ENCODE peak calls at places on chromosomes 16 and 17, in four cellular contexts. One of them, this sample, is unnamed.

GRCh38 chr17:6578491-6578890 is 22.1 kb upstream of the PITPNM3 start:
- DNase-seq in adipocyte: no peak
- DNase-seq in tibial nerve: no peak
- DNase-seq in activated CD4-positive, alpha-beta T cell treated with anti-CD3 and anti-CD28 coated beads, Interleukin-2, amount 50 U/mL, for 1 hour: no peak
- DNase-seq in this sample: no peak

GRCh38 chr16:83403751-83404150 is 404.0 kb upstream of the HSBP1 start:
- DNase-seq in tibial nerve: no peak
- DNase-seq in adipocyte: peak
- DNase-seq in activated CD4-positive, alpha-beta T cell treated with anti-CD3 and anti-CD28 coated beads, Interleukin-2, amount 50 U/mL, for 1 hour: no peak
- DNase-seq in this sample: no peak

GRCh38 chr17:49592263-49592662 is 16.6 kb downstream of the NXPH3 start:
- DNase-seq in tibial nerve: no peak
- DNase-seq in adipocyte: no peak
- DNase-seq in activated CD4-positive, alpha-beta T cell treated with anti-CD3 and anti-CD28 coated beads, Interleukin-2, amount 50 U/mL, for 1 hour: no peak
- DNase-seq in this sample: no peak

GRCh38 chr17:28689011-28689410 is 22.7 kb downstream of the PROCA1 start:
- DNase-seq in adipocyte: no peak
- DNase-seq in activated CD4-positive, alpha-beta T cell treated with anti-CD3 and anti-CD28 coated beads, Interleukin-2, amount 50 U/mL, for 1 hour: no peak
- DNase-seq in tibial nerve: no peak
- DNase-seq in this sample: no peak

GRCh38 chr16:9787717-9788116 is 394.5 kb downstream of the GRIN2A start:
- DNase-seq in activated CD4-positive, alpha-beta T cell treated with anti-CD3 and anti-CD28 coated beads, Interleukin-2, amount 50 U/mL, for 1 hour: no peak
- DNase-seq in tibial nerve: no peak
- DNase-seq in adipocyte: no peak
- DNase-seq in this sample: no peak

GRCh38 chr17:44672479-44673093 is 16.3 kb downstream of the MEIOC start:
- DNase-seq in activated CD4-positive, alpha-beta T cell treated with anti-CD3 and anti-CD28 coated beads, Interleukin-2, amount 50 U/mL, for 1 hour: no peak
- DNase-seq in tibial nerve: no peak
- DNase-seq in adipocyte: peak
- DNase-seq in this sample: no peak

GRCh38 chr16:13997933-13998332 is 73.2 kb upstream of the MRTFB start:
- DNase-seq in activated CD4-positive, alpha-beta T cell treated with anti-CD3 and anti-CD28 coated beads, Interleukin-2, amount 50 U/mL, for 1 hour: no peak
- DNase-seq in tibial nerve: no peak
- DNase-seq in adipocyte: no peak
- DNase-seq in this sample: peak

GRCh38 chr16:22358000-22358399 is 16.4 kb downstream of the CDR2 start:
- DNase-seq in adipocyte: no peak
- DNase-seq in activated CD4-positive, alpha-beta T cell treated with anti-CD3 and anti-CD28 coated beads, Interleukin-2, amount 50 U/mL, for 1 hour: peak
- DNase-seq in tibial nerve: no peak
- DNase-seq in this sample: no peak

GRCh38 chr16:3514621-3515020 is 13.8 kb downstream of the CLUAP1 start:
- DNase-seq in tibial nerve: no peak
- DNase-seq in activated CD4-positive, alpha-beta T cell treated with anti-CD3 and anti-CD28 coated beads, Interleukin-2, amount 50 U/mL, for 1 hour: no peak
- DNase-seq in adipocyte: no peak
- DNase-seq in this sample: no peak

GRCh38 chr16:2285731-2286191 is 17.8 kb upstream of the RNPS1 start:
- DNase-seq in tibial nerve: no peak
- DNase-seq in adipocyte: no peak
- DNase-seq in activated CD4-positive, alpha-beta T cell treated with anti-CD3 and anti-CD28 coated beads, Interleukin-2, amount 50 U/mL, for 1 hour: no peak
- DNase-seq in this sample: no peak

GRCh38 chr16:88426018-88426417 is 27.1 kb upstream of the ZFPM1 start:
- DNase-seq in activated CD4-positive, alpha-beta T cell treated with anti-CD3 and anti-CD28 coated beads, Interleukin-2, amount 50 U/mL, for 1 hour: no peak
- DNase-seq in adipocyte: no peak
- DNase-seq in tibial nerve: no peak
- DNase-seq in this sample: no peak